ENCODE peak calls at places on chromosome 14, in seven cellular contexts. One of them, this sample, is unnamed.
A peak's percentile ranks its signal among the peaks of the same experiment; 100 is the strongest.

GRCh38 chr14:55303646-55304277 is 32.5 kb downstream of the FBXO34 start:
- DNase-seq in right lobe of liver: no peak
- DNase-seq in heart right ventricle: no peak
- DNase-seq in AG09309: no peak
- DNase-seq in cardiac muscle cell: peak; percentile 23
- DNase-seq in GM23338: no peak
- DNase-seq in lower lobe of right lung: no peak
- DNase-seq in this sample: peak; percentile 54

GRCh38 chr14:93073366-93073722 is 42.4 kb downstream of the ITPK1 start:
- DNase-seq in right lobe of liver: no peak
- DNase-seq in heart right ventricle: no peak
- DNase-seq in AG09309: no peak
- DNase-seq in cardiac muscle cell: no peak
- DNase-seq in GM23338: no peak
- DNase-seq in lower lobe of right lung: no peak
- DNase-seq in this sample: no peak

GRCh38 chr14:35814371-35815005 is 5.4 kb upstream of the RALGAPA1 start:
- DNase-seq in right lobe of liver: peak; percentile 63
- DNase-seq in heart right ventricle: peak; percentile 29
- DNase-seq in AG09309: no peak
- DNase-seq in cardiac muscle cell: peak; percentile 64
- DNase-seq in GM23338: peak; percentile 87
- DNase-seq in lower lobe of right lung: no peak
- DNase-seq in this sample: peak; percentile 73

GRCh38 chr14:55706341-55706684 is 126.3 kb downstream of the KTN1 start:
- DNase-seq in right lobe of liver: no peak
- DNase-seq in heart right ventricle: no peak
- DNase-seq in AG09309: no peak
- DNase-seq in cardiac muscle cell: no peak
- DNase-seq in GM23338: no peak
- DNase-seq in lower lobe of right lung: no peak
- DNase-seq in this sample: no peak

GRCh38 chr14:54739514-54739913 is 163.1 kb downstream of the GCH1 start:
- DNase-seq in right lobe of liver: no peak
- DNase-seq in heart right ventricle: no peak
- DNase-seq in AG09309: no peak
- DNase-seq in cardiac muscle cell: no peak
- DNase-seq in GM23338: no peak
- DNase-seq in lower lobe of right lung: no peak
- DNase-seq in this sample: no peak

GRCh38 chr14:68609012-68609411 is 183.9 kb downstream of the ZFP36L1 start:
- DNase-seq in right lobe of liver: no peak
- DNase-seq in heart right ventricle: no peak
- DNase-seq in AG09309: no peak
- DNase-seq in cardiac muscle cell: no peak
- DNase-seq in GM23338: no peak
- DNase-seq in lower lobe of right lung: no peak
- DNase-seq in this sample: no peak

GRCh38 chr14:68501621-68502052 is 291.2 kb downstream of the ZFP36L1 start:
- DNase-seq in right lobe of liver: no peak
- DNase-seq in heart right ventricle: peak; percentile 53
- DNase-seq in AG09309: no peak
- DNase-seq in cardiac muscle cell: peak; percentile 51
- DNase-seq in GM23338: no peak
- DNase-seq in lower lobe of right lung: peak; percentile 71
- DNase-seq in this sample: peak; percentile 35

GRCh38 chr14:44989497-44990440 is 27.8 kb downstream of the TOGARAM1 start:
- DNase-seq in right lobe of liver: no peak
- DNase-seq in heart right ventricle: no peak
- DNase-seq in AG09309: no peak
- DNase-seq in cardiac muscle cell: no peak
- DNase-seq in GM23338: no peak
- DNase-seq in lower lobe of right lung: no peak
- DNase-seq in this sample: peak; percentile 25

GRCh38 chr14:99522457-99522891 is 41.3 kb downstream of the CCNK start:
- DNase-seq in right lobe of liver: no peak
- DNase-seq in heart right ventricle: no peak
- DNase-seq in AG09309: no peak
- DNase-seq in cardiac muscle cell: peak; percentile 56
- DNase-seq in GM23338: no peak
- DNase-seq in lower lobe of right lung: peak; percentile 44
- DNase-seq in this sample: no peak

GRCh38 chr14:103367995-103368394 is 17.2 kb upstream of the MARK3 start:
- DNase-seq in right lobe of liver: no peak
- DNase-seq in heart right ventricle: no peak
- DNase-seq in AG09309: no peak
- DNase-seq in cardiac muscle cell: no peak
- DNase-seq in GM23338: no peak
- DNase-seq in lower lobe of right lung: no peak
- DNase-seq in this sample: no peak

GRCh38 chr14:75088566-75089373 is 19.3 kb downstream of the ZC2HC1C start:
- DNase-seq in right lobe of liver: no peak
- DNase-seq in heart right ventricle: no peak
- DNase-seq in AG09309: no peak
- DNase-seq in cardiac muscle cell: peak; percentile 71
- DNase-seq in GM23338: peak; percentile 89
- DNase-seq in lower lobe of right lung: no peak
- DNase-seq in this sample: peak; percentile 43

GRCh38 chr14:103854017-103854808 is 6.8 kb upstream of the PPP1R13B start:
- DNase-seq in right lobe of liver: no peak
- DNase-seq in heart right ventricle: no peak
- DNase-seq in AG09309: no peak
- DNase-seq in cardiac muscle cell: no peak
- DNase-seq in GM23338: no peak
- DNase-seq in lower lobe of right lung: peak; percentile 32
- DNase-seq in this sample: no peak

GRCh38 chr14:77032854-77033621 is 4.5 kb upstream of the IRF2BPL start:
- DNase-seq in right lobe of liver: peak; percentile 96
- DNase-seq in heart right ventricle: peak; percentile 92
- DNase-seq in AG09309: peak; percentile 98
- DNase-seq in cardiac muscle cell: peak; percentile 99
- DNase-seq in GM23338: peak; percentile 87
- DNase-seq in lower lobe of right lung: peak; percentile 93
- DNase-seq in this sample: peak; percentile 86

GRCh38 chr14:80867798-80868197 is 73.7 kb downstream of the CEP128 start:
- DNase-seq in right lobe of liver: no peak
- DNase-seq in heart right ventricle: no peak
- DNase-seq in AG09309: no peak
- DNase-seq in cardiac muscle cell: no peak
- DNase-seq in GM23338: no peak
- DNase-seq in lower lobe of right lung: no peak
- DNase-seq in this sample: no peak

GRCh38 chr14:57761800-57762199 is 104.1 kb downstream of the SLC35F4 start:
- DNase-seq in right lobe of liver: no peak
- DNase-seq in heart right ventricle: no peak
- DNase-seq in AG09309: no peak
- DNase-seq in cardiac muscle cell: peak; percentile 7
- DNase-seq in GM23338: peak; percentile 56
- DNase-seq in lower lobe of right lung: no peak
- DNase-seq in this sample: no peak

GRCh38 chr14:58626441-58626840 is 11.3 kb upstream of the DACT1 start:
- DNase-seq in right lobe of liver: no peak
- DNase-seq in heart right ventricle: no peak
- DNase-seq in AG09309: peak; percentile 46
- DNase-seq in cardiac muscle cell: peak; percentile 35
- DNase-seq in GM23338: peak; percentile 65
- DNase-seq in lower lobe of right lung: no peak
- DNase-seq in this sample: no peak

GRCh38 chr14:102075155-102075554 is 11.7 kb downstream of the HSP90AA1 start:
- DNase-seq in right lobe of liver: no peak
- DNase-seq in heart right ventricle: no peak
- DNase-seq in AG09309: no peak
- DNase-seq in cardiac muscle cell: no peak
- DNase-seq in GM23338: no peak
- DNase-seq in lower lobe of right lung: no peak
- DNase-seq in this sample: no peak

GRCh38 chr14:63076476-63076875 is 31.2 kb upstream of the KCNH5 start:
- DNase-seq in right lobe of liver: no peak
- DNase-seq in heart right ventricle: no peak
- DNase-seq in AG09309: no peak
- DNase-seq in cardiac muscle cell: no peak
- DNase-seq in GM23338: no peak
- DNase-seq in lower lobe of right lung: no peak
- DNase-seq in this sample: no peak

GRCh38 chr14:76917158-76917596 is 91.0 kb downstream of the LRRC74A start:
- DNase-seq in right lobe of liver: no peak
- DNase-seq in heart right ventricle: no peak
- DNase-seq in AG09309: no peak
- DNase-seq in cardiac muscle cell: peak; percentile 82
- DNase-seq in GM23338: peak; percentile 96
- DNase-seq in lower lobe of right lung: no peak
- DNase-seq in this sample: peak; percentile 35

GRCh38 chr14:97377550-97377949 is 580.4 kb downstream of the VRK1 start:
- DNase-seq in right lobe of liver: no peak
- DNase-seq in heart right ventricle: no peak
- DNase-seq in AG09309: no peak
- DNase-seq in cardiac muscle cell: no peak
- DNase-seq in GM23338: peak; percentile 6
- DNase-seq in lower lobe of right lung: no peak
- DNase-seq in this sample: peak; percentile 81

GRCh38 chr14:55256586-55256985 is 14.6 kb upstream of the FBXO34 start:
- DNase-seq in right lobe of liver: no peak
- DNase-seq in heart right ventricle: no peak
- DNase-seq in AG09309: no peak
- DNase-seq in cardiac muscle cell: no peak
- DNase-seq in GM23338: no peak
- DNase-seq in lower lobe of right lung: no peak
- DNase-seq in this sample: no peak

GRCh38 chr14:56210570-56210969 is 92.4 kb downstream of the PELI2 start:
- DNase-seq in right lobe of liver: no peak
- DNase-seq in heart right ventricle: no peak
- DNase-seq in AG09309: no peak
- DNase-seq in cardiac muscle cell: no peak
- DNase-seq in GM23338: no peak
- DNase-seq in lower lobe of right lung: no peak
- DNase-seq in this sample: no peak

GRCh38 chr14:91509083-91509877 is 830 bp downstream of the PPP4R3A start:
- DNase-seq in right lobe of liver: peak; percentile 83
- DNase-seq in heart right ventricle: peak; percentile 36
- DNase-seq in AG09309: no peak
- DNase-seq in cardiac muscle cell: peak; percentile 13
- DNase-seq in GM23338: peak; percentile 56
- DNase-seq in lower lobe of right lung: peak; percentile 65
- DNase-seq in this sample: peak; percentile 45

GRCh38 chr14:61322011-61322798 is 826 bp downstream of the PRKCH start:
- DNase-seq in right lobe of liver: peak; percentile 55
- DNase-seq in heart right ventricle: peak; percentile 57
- DNase-seq in AG09309: no peak
- DNase-seq in cardiac muscle cell: no peak
- DNase-seq in GM23338: peak; percentile 43
- DNase-seq in lower lobe of right lung: peak; percentile 81
- DNase-seq in this sample: peak; percentile 31

GRCh38 chr14:69139743-69140142 is 13.2 kb downstream of the DCAF5 start:
- DNase-seq in right lobe of liver: no peak
- DNase-seq in heart right ventricle: no peak
- DNase-seq in AG09309: no peak
- DNase-seq in cardiac muscle cell: no peak
- DNase-seq in GM23338: no peak
- DNase-seq in lower lobe of right lung: no peak
- DNase-seq in this sample: no peak

GRCh38 chr14:34283590-34283989 is 178.4 kb downstream of the SPTSSA start:
- DNase-seq in right lobe of liver: no peak
- DNase-seq in heart right ventricle: no peak
- DNase-seq in AG09309: no peak
- DNase-seq in cardiac muscle cell: no peak
- DNase-seq in GM23338: no peak
- DNase-seq in lower lobe of right lung: no peak
- DNase-seq in this sample: no peak
- H3K4me3 ChIP-seq in right lobe of liver: no peak overlapping the region
- H3K4me3 ChIP-seq in heart right ventricle: no peak overlapping the region
- H3K4me3 ChIP-seq in AG09309: no peak overlapping the region
- H3K4me3 ChIP-seq in cardiac muscle cell: no peak overlapping the region
- H3K4me3 ChIP-seq in GM23338: no peak overlapping the region
- H3K4me3 ChIP-seq in lower lobe of right lung: no peak overlapping the region
- H3K4me3 ChIP-seq in this sample: no peak overlapping the region

GRCh38 chr14:89015016-89015415 is 190.6 kb downstream of the TTC8 start:
- DNase-seq in right lobe of liver: no peak
- DNase-seq in heart right ventricle: no peak
- DNase-seq in AG09309: no peak
- DNase-seq in cardiac muscle cell: peak; percentile 35
- DNase-seq in GM23338: peak; percentile 16
- DNase-seq in lower lobe of right lung: no peak
- DNase-seq in this sample: no peak
- TF ChIP-seq CTCF in right lobe of liver: no peak
- TF ChIP-seq CTCF in heart right ventricle: no peak
- TF ChIP-seq CTCF in AG09309: peak; percentile 23
- TF ChIP-seq CTCF in cardiac muscle cell: peak; percentile 32
- TF ChIP-seq CTCF in GM23338: peak; percentile 20
- TF ChIP-seq CTCF in lower lobe of right lung: no peak
- TF ChIP-seq CTCF in this sample: no peak

GRCh38 chr14:96267336-96267735 is 11.3 kb downstream of the BDKRB1 start:
- DNase-seq in right lobe of liver: no peak
- DNase-seq in heart right ventricle: no peak
- DNase-seq in AG09309: no peak
- DNase-seq in cardiac muscle cell: peak; percentile 85
- DNase-seq in GM23338: no peak
- DNase-seq in lower lobe of right lung: no peak
- DNase-seq in this sample: no peak
- H3K4me3 ChIP-seq in right lobe of liver: peak overlapping the region; percentile 14
- H3K4me3 ChIP-seq in heart right ventricle: no peak overlapping the region
- H3K4me3 ChIP-seq in AG09309: no peak overlapping the region
- H3K4me3 ChIP-seq in cardiac muscle cell: no peak overlapping the region
- H3K4me3 ChIP-seq in GM23338: no peak overlapping the region
- H3K4me3 ChIP-seq in lower lobe of right lung: no peak overlapping the region
- H3K4me3 ChIP-seq in this sample: no peak overlapping the region

DNA sequence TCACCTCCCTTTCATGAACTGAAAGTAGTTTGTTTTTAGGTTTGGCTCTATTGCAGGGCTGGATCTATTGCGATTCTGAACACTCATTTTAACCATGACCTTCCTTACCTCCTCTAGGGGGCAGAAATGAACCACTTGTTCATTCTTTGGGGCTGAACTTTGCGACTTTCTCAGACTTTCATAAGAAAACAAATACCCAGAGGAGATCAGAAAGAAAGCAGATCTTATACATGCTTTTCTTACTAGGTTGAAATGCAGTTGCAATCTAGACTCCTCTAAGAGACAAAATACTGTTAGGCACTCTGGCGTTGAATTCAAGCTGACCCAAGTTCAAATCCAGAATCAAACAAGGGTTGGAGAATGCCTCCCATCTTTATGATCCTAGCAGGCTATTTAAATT is 32.6 kb upstream of the PLEKHG3 start:
- DNase-seq in right lobe of liver: no peak
- DNase-seq in heart right ventricle: no peak
- DNase-seq in AG09309: no peak
- DNase-seq in cardiac muscle cell: peak; percentile 84
- DNase-seq in GM23338: peak; percentile 85
- DNase-seq in lower lobe of right lung: no peak
- DNase-seq in this sample: peak; percentile 54
- TF ChIP-seq CTCF in right lobe of liver: peak; percentile 87
- TF ChIP-seq CTCF in heart right ventricle: peak; percentile 78
- TF ChIP-seq CTCF in AG09309: peak; percentile 72
- TF ChIP-seq CTCF in cardiac muscle cell: peak; percentile 78
- TF ChIP-seq CTCF in GM23338: peak; percentile 84
- TF ChIP-seq CTCF in lower lobe of right lung: peak; percentile 61
- TF ChIP-seq CTCF in this sample: peak; percentile 61

GRCh38 chr14:105072892-105073719 is 7.9 kb upstream of the GPR132 start:
- DNase-seq in right lobe of liver: peak; percentile 46
- DNase-seq in heart right ventricle: no peak
- DNase-seq in AG09309: no peak
- DNase-seq in cardiac muscle cell: no peak
- DNase-seq in GM23338: no peak
- DNase-seq in lower lobe of right lung: no peak
- DNase-seq in this sample: no peak
- H3K4me3 ChIP-seq in right lobe of liver: no peak overlapping the region
- H3K4me3 ChIP-seq in heart right ventricle: no peak overlapping the region
- H3K4me3 ChIP-seq in AG09309: no peak overlapping the region
- H3K4me3 ChIP-seq in cardiac muscle cell: no peak overlapping the region
- H3K4me3 ChIP-seq in GM23338: no peak overlapping the region
- H3K4me3 ChIP-seq in lower lobe of right lung: no peak overlapping the region
- H3K4me3 ChIP-seq in this sample: no peak overlapping the region

This sample was measured in GM12865.